ENCODE peak calls at places on chromosomes 12 and 14, in five cellular contexts. E is fibroblast of lung, W is A673, T is keratinocyte, O is GM12878. J is an unnamed sample. For H3K4me1 and H3K9me3, the result is how much of the 10 kb centered on the place peaks cover.

GRCh38 chr12:102811125-102811737 is 105.8 kb downstream of the PAH start:
- DNase-seq in T (no peak), W (peak), E (no peak), O (no peak), J (peak)

GRCh38 chr14:59376691-59377090 is 88.5 kb downstream of the GPR135 start:
- DNase-seq in W (no peak), E (no peak), O (no peak), T (no peak), J (no peak)

GRCh38 chr14:75363570-75364227 is 64.1 kb upstream of the JDP2 start:
- DNase-seq in W (no peak), E (no peak), T (no peak), O (no peak), J (peak)

GRCh38 chr14:59755388-59755787 is 115.2 kb downstream of the RTN1 start:
- DNase-seq in O (no peak), W (no peak), E (peak), T (no peak), J (no peak)

GRCh38 chr12:25184132-25184531 is 10.8 kb downstream of the DNAI7 start:
- DNase-seq in T (no peak), O (no peak), W (no peak), E (no peak), J (no peak)

GRCh38 chr12:9741726-9742125 is 8.8 kb upstream of the CLECL1 start:
- DNase-seq in T (no peak), O (peak), E (no peak), W (no peak), J (peak)

GRCh38 chr12:121812921-121813896 is 9.4 kb downstream of the SETD1B start:
- DNase-seq in W (no peak), T (no peak), O (no peak), E (no peak), J (no peak)

GRCh38 chr14:75793806-75794205 is 132.8 kb downstream of the TTLL5 start:
- DNase-seq in T (no peak), W (no peak), O (no peak), E (no peak), J (no peak)

GRCh38 chr12:55467836-55468235 is 2.1 kb downstream of the OR6C70 start:
- DNase-seq in W (no peak), E (no peak), O (no peak), T (no peak), J (peak)

GRCh38 chr14:86935241-86935640 is 1057.7 kb downstream of the GALC start:
- DNase-seq in O (no peak), W (peak), E (peak), T (no peak), J (no peak)

GRCh38 chr14:21003788-21004346 is 4.8 kb downstream of the SLC39A2 start:
- DNase-seq in E (no peak), W (no peak), T (no peak), O (no peak), J (no peak)

GRCh38 chr12:4858385-4858784 is 51.3 kb upstream of the KCNA1 start:
- DNase-seq in T (no peak), E (no peak), O (no peak), W (no peak), J (no peak)

GRCh38 chr12:50597200-50598195 is 92.7 kb downstream of the DIP2B start:
- DNase-seq in W (peak), T (peak), E (peak), O (peak), J (peak)

GRCh38 chr12:44217146-44217883 is 381.4 kb downstream of the TMEM117 start:
- DNase-seq in T (no peak), O (no peak), E (no peak), W (no peak), J (no peak)

GRCh38 chr12:81141220-81141619 is 63.3 kb downstream of the ACSS3 start:
- DNase-seq in W (no peak), T (peak), E (peak), O (no peak), J (no peak)

GRCh38 chr12:126869644-126870043 is 1397.3 kb upstream of the TMEM132C start:
- DNase-seq in T (no peak), E (no peak), O (no peak), W (no peak), J (no peak)

GRCh38 chr12:62977419-62977818 is 42.5 kb upstream of the PPM1H start:
- DNase-seq in E (peak), O (no peak), W (peak), T (no peak), J (no peak)

GRCh38 chr14:99067141-99067920 is 204.7 kb downstream of the BCL11B start:
- DNase-seq in W (no peak), T (no peak), O (no peak), E (no peak), J (no peak)

GRCh38 chr12:27293463-27293862 is 39.2 kb upstream of the BMAL2 start:
- DNase-seq in O (no peak), E (peak), W (no peak), T (no peak), J (no peak)

GRCh38 chr14:105120056-105120455 is 48.5 kb downstream of the JAG2 start:
- DNase-seq in T (no peak), O (no peak), W (no peak), E (no peak), J (no peak)

GRCh38 chr14:104881369-104881979 is 16.4 kb downstream of the CEP170B start:
- DNase-seq in O (no peak), E (no peak), T (no peak), W (no peak), J (no peak)

GRCh38 chr12:85733984-85734383 is 102.2 kb downstream of the RASSF9 start:
- DNase-seq in T (no peak), E (peak), W (no peak), O (no peak), J (no peak)

GRCh38 chr12:105083041-105083440 is 1.2 kb downstream of the ALDH1L2 start:
- DNase-seq in T (no peak), W (no peak), E (no peak), O (no peak), J (no peak)

GRCh38 chr12:45558353-45558752 is 171.2 kb upstream of the ARID2 start:
- DNase-seq in W (no peak), E (no peak), O (no peak), T (no peak), J (no peak)

GRCh38 chr14:79576434-79576833 is 634.9 kb downstream of the DIO2 start:
- DNase-seq in O (no peak), T (no peak), E (peak), W (no peak), J (no peak)

GRCh38 chr12:8922544-8922943 is 8.2 kb downstream of the PHC1 start:
- DNase-seq in E (no peak), W (no peak), T (no peak), O (no peak), J (no peak)

GRCh38 chr12:50314629-50315312 is 31.5 kb upstream of the LIMA1 start:
- DNase-seq in E (peak), O (no peak), T (no peak), W (peak), J (no peak)

GRCh38 chr12:53719649-53720048 is 7.6 kb downstream of the CALCOCO1 start:
- DNase-seq in W (no peak), T (no peak), O (no peak), E (no peak), J (no peak)

GRCh38 chr12:71688961-71689570 is 3.2 kb downstream of the TMEM19 start:
- DNase-seq in O (no peak), T (no peak), E (no peak), W (no peak), J (peak)

GRCh38 chr14:80987235-80988032 is 32.0 kb downstream of the TSHR start:
- DNase-seq in O (no peak), W (peak), T (peak), E (peak), J (peak)

GRCh38 chr12:104376650-104377506 is 73.3 kb downstream of the EID3 start:
- DNase-seq in O (no peak), T (no peak), W (no peak), E (peak), J (no peak)

GRCh38 chr14:70808023-70808401 is 1.3 kb downstream of the MAP3K9 start:
- DNase-seq in W (peak), T (no peak), E (peak), O (no peak), J (peak)

GRCh38 chr14:103027451-103027850 is 29.9 kb downstream of the CDC42BPB start:
- DNase-seq in W (no peak), E (no peak), O (no peak), T (no peak), J (no peak)

GRCh38 chr12:127712561-127712960 is 554.4 kb upstream of the TMEM132C start:
- DNase-seq in E (no peak), W (no peak), O (no peak), T (no peak), J (no peak)

GRCh38 chr12:7512528-7512927 is 9.0 kb upstream of the CD163 start:
- DNase-seq in E (peak), T (no peak), W (peak), O (no peak), J (no peak)

GRCh38 chr14:33914676-33915516 is 36.0 kb downstream of the EGLN3 start:
- DNase-seq in W (peak), E (peak), O (no peak), T (peak), J (peak)

GRCh38 chr14:71943695-71944018 is 11.4 kb downstream of the RGS6 start:
- DNase-seq in T (no peak), W (no peak), E (no peak), O (no peak), J (no peak)

GRCh38 chr14:100078997-100079561 is 13.9 kb downstream of the EVL start:
- DNase-seq in T (no peak), W (peak), O (no peak), E (peak), J (peak)

GRCh38 chr14:69698572-69698971 is 68.4 kb upstream of the SRSF5 start:
- DNase-seq in W (no peak), T (no peak), E (no peak), O (no peak), J (no peak)
- H3K4me1 ChIP-seq in W (under half), T (under half), E (under half), O (half or more), J (under half)

GRCh38 chr14:43155924-43156323 is 1351.2 kb downstream of the FSCB start:
- DNase-seq in E (no peak), T (no peak), O (no peak), W (no peak), J (no peak)

DNA sequence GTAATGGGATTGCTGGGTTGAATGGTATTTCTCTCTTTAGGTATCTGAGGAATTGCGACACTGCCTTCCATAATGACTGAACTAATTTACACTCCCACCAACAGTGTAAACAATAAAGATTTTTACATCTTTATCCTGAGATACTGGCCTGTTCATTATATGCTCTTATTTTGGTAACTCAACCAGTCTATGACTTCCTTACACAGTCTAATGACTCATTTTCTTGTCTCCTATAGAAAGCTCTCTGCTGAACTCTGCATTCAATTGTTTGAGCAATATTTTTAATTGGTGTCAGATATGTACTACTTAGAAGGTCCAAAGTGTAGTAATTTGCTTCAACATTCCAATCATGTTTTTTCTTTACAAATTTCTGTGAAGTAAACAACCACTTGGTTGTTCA is 1351.8 kb downstream of the FSCB start:
- DNase-seq in E (no peak), W (no peak), O (no peak), T (no peak), J (no peak)
- H3K9me3 ChIP-seq in E (under half), W (under half), O (under half), T (under half), J (under half)

GRCh38 chr14:56799327-56799645 is 11.0 kb downstream of the OTX2 start:
- DNase-seq in W (no peak), O (no peak), T (no peak), E (no peak), J (no peak)

GRCh38 chr14:56797569-56798446 is 12.5 kb downstream of the OTX2 start:
- DNase-seq in W (no peak), T (no peak), E (no peak), O (no peak), J (no peak)

GRCh38 chr14:56796259-56796658 is 14.0 kb downstream of the OTX2 start:
- DNase-seq in E (no peak), T (no peak), O (no peak), W (peak), J (no peak)

GRCh38 chr14:56797003-56797568 is 13.2 kb downstream of the OTX2 start:
- DNase-seq in W (no peak), O (no peak), E (no peak), T (no peak), J (no peak)

DNA sequence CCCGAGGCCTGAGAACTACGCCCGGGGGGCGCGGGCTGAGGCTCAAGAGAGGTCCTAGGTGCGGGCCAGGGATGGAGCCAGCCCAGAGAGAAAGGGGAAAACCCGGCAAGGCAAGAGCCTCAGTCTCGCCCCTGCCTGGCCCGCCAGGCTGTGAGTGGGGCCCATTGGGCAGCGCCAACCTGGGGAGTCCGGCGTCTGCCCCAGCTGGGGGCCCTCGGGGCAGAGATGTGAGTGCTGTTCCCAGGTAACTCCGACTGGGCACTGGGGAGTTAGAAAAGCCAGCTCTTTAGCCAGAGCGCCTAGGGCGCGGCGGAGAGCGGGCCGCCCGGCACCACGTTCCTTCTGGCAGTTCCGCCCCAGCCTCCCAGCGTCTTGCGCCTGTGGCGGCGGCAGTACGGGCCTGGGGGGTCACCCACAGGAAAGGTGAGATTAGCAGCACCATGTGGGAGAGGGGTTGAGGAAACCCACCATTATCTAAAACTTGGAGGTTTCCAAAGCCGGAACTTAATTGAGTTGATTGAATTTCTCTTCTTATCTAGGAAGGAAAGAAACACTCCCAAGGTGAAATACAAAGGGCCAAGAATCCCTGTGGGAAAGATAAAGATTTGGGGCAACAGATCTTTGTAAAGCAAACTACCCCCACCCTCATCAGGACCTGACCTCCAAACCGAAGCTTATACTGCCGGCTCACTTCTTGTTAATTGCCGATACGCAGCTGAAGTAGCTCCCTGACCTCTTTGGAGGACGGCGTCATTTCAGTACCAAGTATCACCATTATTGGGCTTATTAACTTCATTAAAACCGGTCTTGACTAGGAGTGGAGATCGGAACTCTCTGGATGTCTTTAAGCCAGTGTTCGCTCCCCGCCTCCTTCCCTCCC is 11.6 kb downstream of the OTX2 start:
- DNase-seq in T (no peak), W (no peak), O (no peak), E (no peak), J (no peak)
- TF ChIP-seq EZH2 in T (no peak), W (no peak), O (no peak), E (peak), J (no peak)

GRCh38 chr12:48998497-48999353 is 450 bp downstream of the DDN start:
- DNase-seq in W (no peak), T (no peak), O (no peak), E (no peak), J (peak)

GRCh38 chr12:48996794-48997718 is 2.1 kb downstream of the DDN start:
- DNase-seq in W (peak), T (no peak), O (no peak), E (peak), J (peak)

GRCh38 chr12:48997719-48998496 is 1.3 kb downstream of the DDN start:
- DNase-seq in W (no peak), O (no peak), E (no peak), T (no peak), J (peak)

GRCh38 chr12:49000346-49000745 is 1.2 kb upstream of the DDN start:
- DNase-seq in W (no peak), O (no peak), E (no peak), T (no peak), J (no peak)

DNA sequence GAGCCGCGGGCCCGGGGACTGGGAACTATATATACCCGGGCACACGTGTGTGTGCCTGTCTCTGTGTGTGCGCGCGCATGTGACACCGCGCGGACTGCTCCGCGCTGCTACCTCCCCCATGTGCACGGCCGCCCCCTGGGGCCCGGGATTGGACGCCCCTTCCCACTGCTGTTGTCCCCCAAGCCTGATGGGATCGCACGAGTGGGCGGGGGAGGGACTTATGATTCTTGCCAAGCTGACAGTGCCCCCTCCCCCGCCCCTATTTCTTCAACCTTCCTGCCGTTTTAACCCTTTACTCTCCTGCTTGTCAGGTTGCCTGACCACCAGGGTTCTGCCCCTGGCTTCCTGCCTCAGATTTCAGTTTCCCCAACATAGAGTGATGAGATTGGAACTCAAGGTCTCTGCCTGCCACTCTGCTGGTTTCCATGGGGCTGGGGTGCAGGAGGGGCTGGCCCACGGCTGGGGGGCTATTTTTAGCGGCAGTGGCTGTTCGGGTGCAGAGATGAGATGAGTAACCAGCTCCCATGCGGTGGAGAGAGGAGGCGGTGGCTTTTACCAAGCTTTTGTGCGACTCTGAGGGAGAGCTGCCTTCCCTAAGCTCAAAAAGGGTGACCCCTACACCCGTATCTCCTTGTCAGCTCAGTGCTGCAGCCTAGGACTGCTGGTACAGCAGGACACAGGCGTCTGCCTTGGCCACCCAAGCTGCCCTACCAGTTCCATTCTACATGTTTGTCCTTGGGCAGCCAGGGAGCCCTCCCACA is at the start of gene DDN:
- DNase-seq in W (peak), E (peak), O (no peak), T (no peak), J (peak)
- H3K4me1 ChIP-seq in W (under half), E (under half), O (under half), T (under half), J (under half)

J was measured in MM.1S.